ENCODE peak calls at places on chromosomes 4 and X, in seven cellular contexts. P, W, B, E, J, F and I are unnamed samples.

GRCh38 chrX:21943460-21944135 is 3.1 kb downstream of the SMS start:
- DNase-seq in P (peak), B (no peak), E (no peak), W (no peak), J (no peak), F (no peak), I (no peak)

GRCh38 chr4:101780284-101780683 is 10.2 kb upstream of the BANK1 start:
- DNase-seq in B (no peak), P (no peak), E (no peak), F (no peak), J (no peak), W (no peak), I (no peak)

GRCh38 chrX:40488299-40488698 is 92.5 kb upstream of the ATP6AP2 start:
- DNase-seq in B (no peak), E (no peak), W (no peak), J (no peak), P (no peak), F (no peak), I (no peak)

GRCh38 chr4:20641971-20642370 is 58.3 kb upstream of the PACRGL start:
- DNase-seq in P (no peak), F (no peak), E (no peak), W (no peak), J (no peak), B (no peak), I (no peak)

GRCh38 chr4:15436515-15436914 is 8.7 kb downstream of the C1QTNF7 start:
- DNase-seq in F (no peak), J (no peak), P (peak), W (no peak), B (no peak), E (no peak), I (peak)

GRCh38 chrX:36434521-36434920 is 515.0 kb downstream of the CFAP47 start:
- DNase-seq in J (no peak), W (no peak), F (no peak), P (no peak), B (no peak), E (no peak), I (no peak)

GRCh38 chr4:126761947-126762650 is 870.7 kb upstream of the INTU start:
- DNase-seq in P (no peak), F (no peak), B (no peak), W (no peak), E (no peak), J (no peak), I (no peak)

GRCh38 chr4:8393593-8394038 is 46.9 kb downstream of the ACOX3 start:
- DNase-seq in B (no peak), E (no peak), W (no peak), P (peak), J (no peak), F (peak), I (peak)

GRCh38 chr4:165129924-165130323 is 17.3 kb upstream of the TMEM192 start:
- DNase-seq in J (no peak), B (no peak), W (no peak), F (no peak), P (no peak), E (no peak), I (no peak)

GRCh38 chr4:165136529-165136928 is 23.9 kb upstream of the TMEM192 start:
- DNase-seq in J (no peak), F (no peak), P (no peak), E (no peak), B (peak), W (no peak), I (no peak)

GRCh38 chr4:165131247-165131832 is 18.7 kb upstream of the TMEM192 start:
- DNase-seq in W (peak), F (peak), P (peak), J (peak), B (peak), E (peak), I (peak)

GRCh38 chr4:165137205-165137604 is 24.5 kb upstream of the TMEM192 start:
- DNase-seq in W (no peak), F (no peak), B (no peak), P (no peak), J (no peak), E (no peak), I (no peak)

DNA sequence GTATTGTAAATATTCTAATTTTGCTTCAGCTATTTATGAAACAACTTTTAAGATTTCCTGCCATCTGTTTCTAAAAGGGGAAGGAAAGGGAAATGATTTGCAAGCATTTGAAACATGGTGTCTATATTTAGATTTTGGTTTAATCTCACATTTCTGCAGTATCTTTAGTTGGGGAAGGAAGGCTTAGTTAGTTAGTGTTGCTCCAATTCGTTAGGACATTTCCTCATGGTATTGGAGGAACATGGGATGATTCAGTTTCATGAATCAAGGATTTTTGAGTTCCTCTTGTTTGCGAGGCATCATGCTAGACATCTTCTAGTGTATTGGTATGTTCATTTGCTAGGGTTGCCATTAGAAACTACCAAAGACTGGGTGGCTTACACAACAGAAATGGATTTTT is 20.5 kb upstream of the TMEM192 start:
- DNase-seq in E (no peak), B (no peak), W (no peak), F (no peak), J (no peak), P (no peak), I (no peak)
- TF ChIP-seq POLR2A in E (no peak), B (no peak), W (no peak), F (no peak), J (no peak), P (no peak), I (no peak)

GRCh38 chrX:154439841-154440240 is 2.9 kb downstream of the GDI1 start:
- DNase-seq in P (no peak), B (peak), F (no peak), W (no peak), J (no peak), E (no peak), I (no peak)
- TF ChIP-seq POLR2A in P (no peak), B (no peak), F (no peak), W (no peak), J (no peak), E (no peak), I (no peak)

DNA sequence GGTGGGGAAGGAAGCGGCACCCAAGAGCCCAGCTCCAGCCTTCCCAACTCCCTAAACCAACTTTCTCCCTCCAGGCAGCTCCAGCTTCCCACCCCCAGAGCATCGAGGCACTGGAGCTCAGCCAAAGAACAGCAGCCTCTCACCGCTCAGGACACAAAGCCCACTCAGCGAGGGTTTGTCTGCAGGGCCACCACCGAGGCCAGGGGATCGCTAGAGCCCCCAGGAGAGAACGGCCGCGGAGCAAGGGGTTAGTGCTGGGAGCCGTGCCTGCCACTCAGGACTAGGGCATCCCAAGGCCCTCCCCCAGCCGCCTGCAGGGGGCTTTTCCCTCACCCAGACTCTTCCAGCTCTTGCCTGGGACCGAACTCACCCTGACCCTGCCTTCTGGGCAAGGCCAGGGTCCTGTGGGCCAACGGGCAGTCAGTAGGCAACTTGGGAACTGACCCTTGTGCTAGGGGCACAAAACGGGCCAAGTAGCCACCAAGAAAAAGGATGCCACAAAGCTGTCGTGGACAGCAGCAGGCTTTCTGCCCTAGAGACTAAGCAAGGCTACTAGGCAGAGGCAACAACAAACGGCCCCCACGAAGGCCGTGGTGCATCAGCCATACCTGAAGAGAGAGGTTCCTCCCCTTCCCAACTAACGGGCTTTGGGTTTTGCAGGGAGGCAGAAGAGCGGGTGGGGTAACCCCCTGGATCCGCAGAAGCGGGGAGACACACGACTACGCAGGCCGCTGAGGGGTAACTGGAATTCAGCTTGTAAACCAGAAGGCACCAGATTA is 2.3 kb downstream of the HCFC1 start:
- DNase-seq in J (no peak), F (no peak), P (no peak), E (no peak), W (no peak), B (no peak), I (no peak)
- TF ChIP-seq POLR2A in J (no peak), F (no peak), P (no peak), E (no peak), W (no peak), B (no peak), I (no peak)

DNA sequence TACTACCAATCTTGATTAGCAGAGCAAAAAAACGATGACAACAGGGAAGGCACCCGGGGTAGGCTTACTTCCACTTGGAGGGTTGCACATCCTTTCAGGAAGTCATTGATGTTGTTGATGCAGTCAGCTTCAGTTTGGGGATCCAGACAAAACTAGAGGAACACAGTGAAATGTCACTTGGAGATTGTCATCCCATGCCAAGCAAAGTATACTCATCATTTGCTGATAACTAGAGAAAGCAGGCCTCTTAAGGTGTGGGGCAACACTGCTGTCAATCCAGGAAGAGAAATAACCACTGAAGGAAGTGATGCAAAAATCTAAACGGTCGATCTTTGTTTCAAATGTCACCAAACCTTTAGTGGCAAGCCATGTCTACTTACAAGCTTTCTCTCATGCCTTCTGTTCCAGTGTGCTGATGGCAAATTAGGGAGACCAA is 1.4 kb downstream of the ARHGEF6 start:
- DNase-seq in W (no peak), J (no peak), E (no peak), F (no peak), P (no peak), B (no peak), I (no peak)
- TF ChIP-seq POLR2A in W (peak), J (no peak), E (no peak), F (no peak), P (no peak), B (no peak), I (no peak)

GRCh38 chr4:139665690-139666529 is at the start of gene MGST2:
- DNase-seq in E (peak), J (peak), B (peak), W (peak), F (peak), P (peak), I (peak)
- TF ChIP-seq POLR2A in E (peak), J (peak), B (peak), W (peak), F (peak), P (no peak), I (peak)

GRCh38 chr4:43763029-43763610 is 685.5 kb downstream of the KCTD8 start:
- DNase-seq in B (no peak), E (peak), P (peak), F (no peak), W (no peak), J (no peak), I (no peak)
- TF ChIP-seq POLR2A in B (no peak), E (no peak), P (no peak), F (no peak), W (no peak), J (no peak), I (no peak)

DNA sequence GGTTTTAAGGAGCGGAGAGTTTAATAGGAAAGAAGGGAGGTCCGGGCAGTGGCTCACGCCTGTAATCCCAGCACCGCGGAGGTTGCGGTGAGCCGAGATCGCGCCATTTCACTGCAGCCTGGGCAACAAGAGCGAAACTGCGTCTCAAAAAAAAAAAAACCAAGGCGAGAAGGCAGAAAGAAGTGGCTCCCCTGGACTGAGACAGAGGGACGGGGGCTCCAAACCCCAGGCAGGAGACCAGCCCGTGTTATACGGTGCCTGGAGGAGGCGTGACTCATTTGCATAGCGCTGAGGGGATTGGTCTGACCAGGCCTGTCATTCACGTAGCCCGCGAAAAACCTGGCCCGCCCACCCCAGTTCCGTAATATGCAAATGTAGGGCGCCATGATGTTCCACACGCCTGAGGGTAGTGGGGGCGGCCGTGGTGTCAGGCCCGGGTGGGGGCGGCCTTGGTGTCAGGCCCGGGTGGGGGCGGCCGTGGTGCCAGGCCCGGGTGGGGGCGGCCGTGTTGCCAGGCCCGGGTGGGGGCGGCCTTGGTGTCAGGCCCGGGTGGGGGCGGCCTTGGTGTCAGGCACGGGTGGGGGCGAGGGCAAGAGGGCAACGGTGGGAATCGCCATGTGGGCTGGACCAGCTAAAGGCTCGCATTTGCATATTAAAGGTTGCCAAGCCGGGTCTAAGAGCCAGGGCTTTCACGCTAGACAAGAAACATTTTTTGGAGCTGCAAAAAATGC is 2.1 kb downstream of the PLCXD1 start:
- DNase-seq in P (peak), J (peak), B (peak), W (peak), F (peak), E (peak), I (peak)
- TF ChIP-seq POLR2A in P (no peak), J (no peak), B (no peak), W (no peak), F (no peak), E (no peak), I (no peak)

DNA sequence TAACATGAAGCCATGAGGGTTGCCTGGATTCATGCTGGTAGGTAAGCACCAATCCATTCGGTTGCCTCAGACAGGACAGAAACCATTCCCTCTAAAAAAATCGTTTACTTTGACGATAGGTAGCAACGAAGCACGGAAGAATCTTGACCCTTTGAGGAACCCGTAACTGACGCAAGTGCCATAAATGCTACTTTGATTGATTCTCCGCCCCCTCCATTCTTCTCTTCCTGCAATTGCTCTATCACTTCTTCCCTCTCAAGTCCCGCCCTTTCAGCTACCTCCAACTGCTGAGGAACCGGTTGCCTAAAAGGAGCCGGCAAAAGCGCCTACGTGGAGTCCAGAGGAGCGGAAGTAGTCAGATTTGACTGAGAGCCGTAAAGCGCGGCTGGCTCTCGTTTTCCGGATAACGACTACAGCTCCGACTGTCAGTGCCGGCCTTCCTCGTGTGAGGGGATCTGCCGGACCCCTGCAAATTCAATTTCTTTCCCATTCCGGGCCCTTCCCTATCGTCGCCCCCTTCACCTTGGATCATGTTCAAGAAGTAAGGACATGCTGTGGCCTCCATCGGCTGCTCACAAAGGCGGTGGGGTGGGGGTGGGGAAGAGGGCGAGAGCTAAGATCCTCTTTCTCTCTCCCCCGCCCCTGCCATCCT is at the start of gene MCTS1:
- DNase-seq in E (peak), W (peak), P (peak), B (peak), F (peak), J (peak), I (peak)
- TF ChIP-seq POLR2A in E (peak), W (peak), P (no peak), B (peak), F (peak), J (peak), I (no peak)